ENCODE peak calls at places on chromosomes 3 and 15, in eight cellular contexts. One of them, this sample, is unnamed.

GRCh38 chr3:119279101-119279554 is 15.1 kb upstream of the ARHGAP31 start:
- DNase-seq in A549: no peak
- DNase-seq in AG10803: no peak
- DNase-seq in Panc1: no peak
- DNase-seq in transverse colon: peak
- DNase-seq in AG04449: no peak
- DNase-seq in GM06990: no peak
- DNase-seq in esophagus squamous epithelium: no peak
- DNase-seq in this sample: no peak

GRCh38 chr3:71402872-71403271 is 180.7 kb downstream of the FOXP1 start:
- DNase-seq in GM06990: no peak
- DNase-seq in esophagus squamous epithelium: no peak
- DNase-seq in Panc1: no peak
- DNase-seq in AG10803: no peak
- DNase-seq in A549: no peak
- DNase-seq in AG04449: no peak
- DNase-seq in transverse colon: no peak
- DNase-seq in this sample: no peak

GRCh38 chr3:51955893-51956770 is 951 bp downstream of the GPR62 start:
- DNase-seq in AG10803: no peak
- DNase-seq in transverse colon: peak
- DNase-seq in Panc1: no peak
- DNase-seq in GM06990: no peak
- DNase-seq in AG04449: no peak
- DNase-seq in A549: no peak
- DNase-seq in esophagus squamous epithelium: no peak
- DNase-seq in this sample: peak

GRCh38 chr3:168876346-168877035 is 780.8 kb upstream of the GOLIM4 start:
- DNase-seq in AG10803: no peak
- DNase-seq in esophagus squamous epithelium: no peak
- DNase-seq in transverse colon: no peak
- DNase-seq in GM06990: no peak
- DNase-seq in Panc1: no peak
- DNase-seq in A549: no peak
- DNase-seq in AG04449: no peak
- DNase-seq in this sample: no peak

GRCh38 chr3:106097817-106098410 is 229.1 kb upstream of the CBLB start:
- DNase-seq in A549: no peak
- DNase-seq in transverse colon: no peak
- DNase-seq in GM06990: no peak
- DNase-seq in AG10803: no peak
- DNase-seq in esophagus squamous epithelium: no peak
- DNase-seq in AG04449: no peak
- DNase-seq in Panc1: no peak
- DNase-seq in this sample: no peak

GRCh38 chr15:89948796-89949195 is 36.0 kb upstream of the ARPIN start:
- DNase-seq in esophagus squamous epithelium: no peak
- DNase-seq in GM06990: no peak
- DNase-seq in AG04449: no peak
- DNase-seq in Panc1: no peak
- DNase-seq in transverse colon: no peak
- DNase-seq in A549: no peak
- DNase-seq in AG10803: no peak
- DNase-seq in this sample: no peak

GRCh38 chr15:92811514-92811913 is 88.6 kb upstream of the CHD2 start:
- DNase-seq in Panc1: no peak
- DNase-seq in GM06990: no peak
- DNase-seq in AG04449: no peak
- DNase-seq in A549: no peak
- DNase-seq in esophagus squamous epithelium: no peak
- DNase-seq in AG10803: no peak
- DNase-seq in transverse colon: peak
- DNase-seq in this sample: no peak

GRCh38 chr15:39631357-39631756 is 50.5 kb downstream of the THBS1 start:
- DNase-seq in transverse colon: no peak
- DNase-seq in AG10803: no peak
- DNase-seq in esophagus squamous epithelium: no peak
- DNase-seq in A549: no peak
- DNase-seq in AG04449: no peak
- DNase-seq in GM06990: no peak
- DNase-seq in Panc1: no peak
- DNase-seq in this sample: no peak

GRCh38 chr3:195905970-195906864 is 2.1 kb downstream of the TNK2 start:
- DNase-seq in Panc1: no peak
- DNase-seq in AG04449: no peak
- DNase-seq in A549: no peak
- DNase-seq in esophagus squamous epithelium: no peak
- DNase-seq in GM06990: no peak
- DNase-seq in transverse colon: no peak
- DNase-seq in AG10803: peak
- DNase-seq in this sample: peak

GRCh38 chr3:157785071-157785826 is 282.0 kb upstream of the VEPH1 start:
- DNase-seq in AG04449: peak
- DNase-seq in Panc1: peak
- DNase-seq in GM06990: no peak
- DNase-seq in A549: peak
- DNase-seq in esophagus squamous epithelium: no peak
- DNase-seq in AG10803: peak
- DNase-seq in transverse colon: no peak
- DNase-seq in this sample: no peak

GRCh38 chr3:31247850-31248618 is 284.7 kb upstream of the STT3B start:
- DNase-seq in AG10803: no peak
- DNase-seq in transverse colon: no peak
- DNase-seq in A549: no peak
- DNase-seq in Panc1: no peak
- DNase-seq in esophagus squamous epithelium: no peak
- DNase-seq in AG04449: no peak
- DNase-seq in GM06990: peak
- DNase-seq in this sample: no peak

GRCh38 chr3:11480663-11481298 is 162.9 kb downstream of the VGLL4 start:
- DNase-seq in AG10803: no peak
- DNase-seq in Panc1: no peak
- DNase-seq in GM06990: no peak
- DNase-seq in AG04449: no peak
- DNase-seq in esophagus squamous epithelium: no peak
- DNase-seq in A549: no peak
- DNase-seq in transverse colon: peak
- DNase-seq in this sample: no peak

GRCh38 chr15:90660195-90660995 is 56.8 kb upstream of the BLM start:
- DNase-seq in AG10803: peak
- DNase-seq in GM06990: peak
- DNase-seq in transverse colon: peak
- DNase-seq in Panc1: no peak
- DNase-seq in AG04449: peak
- DNase-seq in esophagus squamous epithelium: peak
- DNase-seq in A549: peak
- DNase-seq in this sample: peak

GRCh38 chr15:52340093-52340492 is 44.5 kb upstream of the MYO5C start:
- DNase-seq in Panc1: no peak
- DNase-seq in A549: no peak
- DNase-seq in AG10803: no peak
- DNase-seq in AG04449: no peak
- DNase-seq in transverse colon: no peak
- DNase-seq in GM06990: no peak
- DNase-seq in esophagus squamous epithelium: no peak
- DNase-seq in this sample: no peak

GRCh38 chr3:31357451-31357850 is 175.3 kb upstream of the STT3B start:
- DNase-seq in AG10803: no peak
- DNase-seq in transverse colon: no peak
- DNase-seq in esophagus squamous epithelium: no peak
- DNase-seq in A549: no peak
- DNase-seq in Panc1: no peak
- DNase-seq in AG04449: no peak
- DNase-seq in GM06990: no peak
- DNase-seq in this sample: no peak

GRCh38 chr3:82274897-82275296 is 513.5 kb upstream of the GBE1 start:
- DNase-seq in Panc1: no peak
- DNase-seq in AG10803: no peak
- DNase-seq in GM06990: no peak
- DNase-seq in esophagus squamous epithelium: no peak
- DNase-seq in AG04449: no peak
- DNase-seq in A549: no peak
- DNase-seq in transverse colon: no peak
- DNase-seq in this sample: no peak

GRCh38 chr15:37616215-37616614 is 318.2 kb upstream of the TMCO5A start:
- DNase-seq in Panc1: no peak
- DNase-seq in GM06990: no peak
- DNase-seq in A549: no peak
- DNase-seq in AG10803: no peak
- DNase-seq in esophagus squamous epithelium: no peak
- DNase-seq in transverse colon: no peak
- DNase-seq in AG04449: no peak
- DNase-seq in this sample: no peak

GRCh38 chr3:171307988-171308387 is 152.2 kb downstream of the TNIK start:
- DNase-seq in AG10803: no peak
- DNase-seq in transverse colon: no peak
- DNase-seq in AG04449: no peak
- DNase-seq in Panc1: no peak
- DNase-seq in A549: no peak
- DNase-seq in GM06990: no peak
- DNase-seq in esophagus squamous epithelium: no peak
- DNase-seq in this sample: no peak

GRCh38 chr3:178434206-178434805 is 101.9 kb upstream of the KCNMB2 start:
- DNase-seq in esophagus squamous epithelium: no peak
- DNase-seq in AG04449: no peak
- DNase-seq in GM06990: no peak
- DNase-seq in Panc1: no peak
- DNase-seq in transverse colon: no peak
- DNase-seq in AG10803: no peak
- DNase-seq in A549: no peak
- DNase-seq in this sample: no peak

GRCh38 chr3:178439504-178439903 is 96.7 kb upstream of the KCNMB2 start:
- DNase-seq in esophagus squamous epithelium: no peak
- DNase-seq in Panc1: no peak
- DNase-seq in AG04449: peak
- DNase-seq in GM06990: no peak
- DNase-seq in transverse colon: no peak
- DNase-seq in AG10803: peak
- DNase-seq in A549: peak
- DNase-seq in this sample: no peak

GRCh38 chr3:178435575-178435974 is 100.7 kb upstream of the KCNMB2 start:
- DNase-seq in AG04449: no peak
- DNase-seq in A549: no peak
- DNase-seq in AG10803: no peak
- DNase-seq in transverse colon: no peak
- DNase-seq in GM06990: no peak
- DNase-seq in esophagus squamous epithelium: no peak
- DNase-seq in Panc1: no peak
- DNase-seq in this sample: no peak

GRCh38 chr3:178436773-178437172 is 99.5 kb upstream of the KCNMB2 start:
- DNase-seq in AG04449: no peak
- DNase-seq in transverse colon: no peak
- DNase-seq in A549: peak
- DNase-seq in AG10803: peak
- DNase-seq in GM06990: no peak
- DNase-seq in esophagus squamous epithelium: no peak
- DNase-seq in Panc1: no peak
- DNase-seq in this sample: peak
- TF ChIP-seq CTCF in AG04449: peak
- TF ChIP-seq CTCF in transverse colon: peak
- TF ChIP-seq CTCF in A549: peak
- TF ChIP-seq CTCF in AG10803: peak
- TF ChIP-seq CTCF in GM06990: peak
- TF ChIP-seq CTCF in esophagus squamous epithelium: peak
- TF ChIP-seq CTCF in Panc1: peak
- TF ChIP-seq CTCF in this sample: peak

DNA sequence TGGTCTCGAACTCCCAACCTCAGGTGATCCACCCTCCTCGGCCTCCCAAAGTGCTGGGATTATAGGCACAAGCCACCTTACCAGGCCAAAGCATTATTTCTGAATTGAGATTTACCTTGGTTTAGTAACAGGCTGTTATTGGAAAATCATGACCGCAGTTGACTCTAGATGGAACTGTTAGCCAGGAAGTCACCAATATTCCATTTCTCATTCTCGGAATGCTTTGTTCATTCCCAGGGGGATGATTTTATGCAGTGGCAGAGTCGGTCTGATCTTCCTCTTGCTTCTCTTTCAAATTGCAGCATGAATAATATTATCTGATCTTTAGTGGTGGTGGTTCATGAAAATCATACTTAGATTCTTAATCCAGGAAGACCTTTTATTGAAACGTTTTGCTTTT is 195.5 kb upstream of the MBNL1 start:
- DNase-seq in A549: no peak
- DNase-seq in esophagus squamous epithelium: no peak
- DNase-seq in transverse colon: no peak
- DNase-seq in AG10803: peak
- DNase-seq in Panc1: no peak
- DNase-seq in GM06990: no peak
- DNase-seq in AG04449: no peak
- DNase-seq in this sample: no peak
- TF ChIP-seq CTCF in A549: no peak
- TF ChIP-seq CTCF in esophagus squamous epithelium: no peak
- TF ChIP-seq CTCF in transverse colon: no peak
- TF ChIP-seq CTCF in AG10803: peak
- TF ChIP-seq CTCF in Panc1: peak
- TF ChIP-seq CTCF in GM06990: no peak
- TF ChIP-seq CTCF in AG04449: peak
- TF ChIP-seq CTCF in this sample: no peak

DNA sequence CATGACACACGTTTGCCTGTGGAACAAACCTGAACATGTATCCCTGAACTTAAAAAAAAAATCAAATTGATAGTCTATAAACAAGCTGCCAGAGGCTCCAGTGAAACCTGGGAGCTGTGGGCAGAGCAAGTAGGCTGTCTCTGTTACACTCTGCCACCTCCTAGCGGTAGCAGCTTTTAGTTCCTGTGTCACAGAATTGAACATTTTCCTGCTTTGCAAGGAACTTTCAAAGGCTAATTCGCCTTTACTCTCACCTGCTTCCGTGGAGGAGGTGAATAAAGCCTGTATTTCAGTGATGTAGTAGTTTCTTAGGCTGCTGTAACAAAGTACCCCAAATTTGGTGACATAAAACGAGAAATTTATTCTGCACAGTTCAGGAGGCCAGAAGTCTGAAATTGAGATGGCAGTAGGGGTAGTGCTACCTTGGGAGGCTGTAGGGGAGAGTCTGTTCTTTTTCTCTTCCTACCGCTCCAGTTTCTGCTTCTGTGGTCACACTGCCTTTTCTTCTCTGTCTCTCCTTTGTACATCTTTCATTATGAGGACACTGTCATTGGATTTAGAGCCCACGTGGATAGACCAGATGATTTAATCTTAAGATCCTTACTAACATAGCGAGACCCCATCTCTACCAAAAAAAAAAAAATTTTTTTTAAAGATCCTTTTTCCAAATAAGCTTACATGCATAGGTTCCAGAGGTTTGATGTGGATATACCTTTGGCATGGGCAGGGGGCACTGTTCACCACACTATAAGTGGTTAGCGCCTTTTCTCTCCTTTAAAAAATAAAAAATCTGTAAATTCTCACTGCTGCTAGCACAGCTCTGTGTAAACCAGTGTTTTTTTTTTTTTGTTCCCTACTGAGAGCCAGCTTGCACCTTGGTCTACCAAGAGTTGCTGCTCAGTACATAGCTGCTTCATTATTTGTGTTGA is 25.3 kb downstream of the FBXO22 start:
- DNase-seq in esophagus squamous epithelium: no peak
- DNase-seq in GM06990: no peak
- DNase-seq in Panc1: no peak
- DNase-seq in AG10803: no peak
- DNase-seq in A549: peak
- DNase-seq in AG04449: no peak
- DNase-seq in transverse colon: peak
- DNase-seq in this sample: no peak
- TF ChIP-seq CTCF in esophagus squamous epithelium: peak
- TF ChIP-seq CTCF in GM06990: peak
- TF ChIP-seq CTCF in Panc1: peak
- TF ChIP-seq CTCF in AG10803: peak
- TF ChIP-seq CTCF in A549: peak
- TF ChIP-seq CTCF in AG04449: peak
- TF ChIP-seq CTCF in transverse colon: no peak
- TF ChIP-seq CTCF in this sample: peak

GRCh38 chr3:13113346-13114335 is 40.4 kb upstream of the IQSEC1 start:
- DNase-seq in AG04449: no peak
- DNase-seq in GM06990: no peak
- DNase-seq in Panc1: no peak
- DNase-seq in A549: no peak
- DNase-seq in esophagus squamous epithelium: no peak
- DNase-seq in transverse colon: no peak
- DNase-seq in AG10803: no peak
- DNase-seq in this sample: no peak
- TF ChIP-seq CTCF in AG04449: no peak
- TF ChIP-seq CTCF in GM06990: no peak
- TF ChIP-seq CTCF in Panc1: no peak
- TF ChIP-seq CTCF in A549: no peak
- TF ChIP-seq CTCF in esophagus squamous epithelium: no peak
- TF ChIP-seq CTCF in transverse colon: no peak
- TF ChIP-seq CTCF in AG10803: no peak
- TF ChIP-seq CTCF in this sample: no peak